ENCODE peak calls at places on chromosomes 1 and 21, in six cellular contexts. L, Q, A, W, E and T are unnamed samples.

GRCh38 chr1:1020000-1020404 is at the start of gene AGRN:
- DNase-seq in L (peak), Q (no peak), A (no peak), W (no peak), E (no peak), T (peak)

GRCh38 chr1:156926175-156926574 is 5.7 kb downstream of the LRRC71 start:
- DNase-seq in L (no peak), Q (no peak), A (peak), W (peak), E (peak), T (peak)

GRCh38 chr1:119731741-119732430 is 20.2 kb downstream of the PHGDH start:
- DNase-seq in L (no peak), Q (no peak), A (no peak), W (no peak), E (no peak), T (no peak)

GRCh38 chr1:6897138-6897537 is 111.9 kb downstream of the CAMTA1 start:
- DNase-seq in L (no peak), Q (no peak), A (no peak), W (no peak), E (no peak), T (no peak)

GRCh38 chr21:38623552-38623951 is 125.3 kb upstream of the ERG start:
- DNase-seq in L (no peak), Q (no peak), A (no peak), W (no peak), E (no peak), T (no peak)

GRCh38 chr21:18529253-18529652 is 125.7 kb upstream of the TMPRSS15 start:
- DNase-seq in L (no peak), Q (no peak), A (no peak), W (peak), E (peak), T (peak)

GRCh38 chr1:230982698-230983097 is 3.8 kb downstream of the ARV1 start:
- DNase-seq in L (no peak), Q (peak), A (peak), W (no peak), E (no peak), T (peak)

GRCh38 chr1:12552951-12553921 is 64.8 kb downstream of the DHRS3 start:
- DNase-seq in L (no peak), Q (no peak), A (peak), W (no peak), E (no peak), T (peak)

GRCh38 chr21:33441489-33442477 is 38.0 kb downstream of the TMEM50B start:
- DNase-seq in L (no peak), Q (peak), A (peak), W (peak), E (peak), T (peak)

GRCh38 chr1:170530972-170531757 is 801 bp upstream of the GORAB start:
- DNase-seq in L (peak), Q (no peak), A (peak), W (no peak), E (peak), T (peak)

GRCh38 chr1:156912310-156912709 is 8.1 kb upstream of the LRRC71 start:
- DNase-seq in L (no peak), Q (no peak), A (no peak), W (no peak), E (no peak), T (no peak)

GRCh38 chr21:44965251-44966022 is 25.6 kb downstream of the SLX9 start:
- DNase-seq in L (no peak), Q (peak), A (peak), W (no peak), E (no peak), T (no peak)

GRCh38 chr1:1081311-1082238 is 7.5 kb upstream of the RNF223 start:
- DNase-seq in L (peak), Q (no peak), A (no peak), W (no peak), E (no peak), T (no peak)

GRCh38 chr1:157088607-157089006 is 11.0 kb downstream of the ETV3L start:
- DNase-seq in L (no peak), Q (no peak), A (no peak), W (no peak), E (no peak), T (no peak)

GRCh38 chr1:221765527-221765926 is 23.6 kb upstream of the DUSP10 start:
- DNase-seq in L (no peak), Q (no peak), A (peak), W (no peak), E (peak), T (no peak)

GRCh38 chr1:53237638-53238037 is 680 bp downstream of the MAGOH start:
- DNase-seq in L (no peak), Q (no peak), A (no peak), W (no peak), E (peak), T (no peak)

GRCh38 chr1:169741666-169742394 is 8.0 kb upstream of the SELE start:
- DNase-seq in L (no peak), Q (no peak), A (peak), W (no peak), E (peak), T (peak)

GRCh38 chr1:18581420-18581880 is 49.2 kb upstream of the PAX7 start:
- DNase-seq in L (no peak), Q (no peak), A (peak), W (peak), E (peak), T (peak)

GRCh38 chr1:192488058-192488457 is 87.5 kb upstream of the RGS1 start:
- DNase-seq in L (no peak), Q (no peak), A (no peak), W (no peak), E (no peak), T (no peak)

GRCh38 chr1:9439074-9439761 is 100.0 kb upstream of the SLC25A33 start:
- DNase-seq in L (no peak), Q (no peak), A (no peak), W (no peak), E (no peak), T (no peak)

GRCh38 chr1:30887485-30888315 is 20.9 kb downstream of the SDC3 start:
- DNase-seq in L (no peak), Q (peak), A (peak), W (no peak), E (peak), T (peak)

GRCh38 chr21:36759348-36760083 is 60.6 kb downstream of the SIM2 start:
- DNase-seq in L (no peak), Q (no peak), A (no peak), W (no peak), E (no peak), T (no peak)

GRCh38 chr1:15994590-15995351 is 9.3 kb upstream of the SRARP start:
- DNase-seq in L (peak), Q (no peak), A (peak), W (peak), E (peak), T (peak)

GRCh38 chr1:228370941-228371740 is 35.5 kb downstream of the TRIM11 start:
- DNase-seq in L (no peak), Q (no peak), A (no peak), W (peak), E (no peak), T (no peak)

GRCh38 chr1:116494351-116494692 is 76.5 kb downstream of the CD58 start:
- DNase-seq in L (no peak), Q (no peak), A (peak), W (no peak), E (no peak), T (peak)

GRCh38 chr1:178011864-178012476 is 42.1 kb upstream of the SEC16B start:
- DNase-seq in L (no peak), Q (no peak), A (no peak), W (no peak), E (no peak), T (no peak)

GRCh38 chr1:205483372-205483771 is 21.1 kb upstream of the CDK18 start:
- DNase-seq in L (no peak), Q (no peak), A (no peak), W (no peak), E (no peak), T (no peak)

GRCh38 chr1:19754482-19754881 is 45.2 kb downstream of the TMCO4 start:
- DNase-seq in L (peak), Q (no peak), A (no peak), W (no peak), E (peak), T (no peak)

GRCh38 chr1:160127865-160128523 is 12.4 kb downstream of the ATP1A2 start:
- DNase-seq in L (no peak), Q (no peak), A (peak), W (no peak), E (peak), T (peak)

GRCh38 chr1:75725861-75726361 is 1.4 kb downstream of the ACADM start:
- DNase-seq in L (no peak), Q (no peak), A (peak), W (no peak), E (no peak), T (no peak)

GRCh38 chr21:44740721-44741120 is 29.3 kb upstream of the TSPEAR start:
- DNase-seq in L (no peak), Q (no peak), A (no peak), W (no peak), E (no peak), T (no peak)

GRCh38 chr1:101153692-101154091 is 83.1 kb upstream of the S1PR1 start:
- DNase-seq in L (no peak), Q (no peak), A (no peak), W (no peak), E (no peak), T (no peak)